ENCODE peak calls at places on chromosomes 6 and 20, in eight cellular contexts. B is dorsolateral prefrontal cortex, G is endothelial cell, U is HFFc6, Q is breast epithelium, C is NB4, K is AG04450, N is neural crest cell. L is an unnamed sample.

GRCh38 chr6:27144740-27145079 is 102.8 kb upstream of the PRSS16 start:
- DNase-seq in B (no peak), G (no peak), U (no peak), Q (no peak), C (no peak), K (no peak), N (no peak), L (no peak)

GRCh38 chr6:25454141-25454540 is 175.0 kb downstream of the CARMIL1 start:
- DNase-seq in B (no peak), G (no peak), U (peak; percentile 36), Q (no peak), C (no peak), K (no peak), N (no peak), L (no peak)

GRCh38 chr6:14117158-14118090 is at the start of gene CD83:
- DNase-seq in B (no peak), G (peak; percentile 53), U (no peak), Q (peak; percentile 33), C (peak; percentile 87), K (no peak), N (peak; percentile 28), L (peak; percentile 92)

GRCh38 chr6:91626935-91627334 is 1040.1 kb upstream of the MAP3K7 start:
- DNase-seq in B (no peak), G (no peak), U (no peak), Q (no peak), C (no peak), K (no peak), N (no peak), L (no peak)

GRCh38 chr6:137568067-137568466 is 73.9 kb upstream of the OLIG3 start:
- DNase-seq in B (no peak), G (no peak), U (no peak), Q (no peak), C (no peak), K (no peak), N (no peak), L (no peak)

GRCh38 chr6:135251964-135252429 is 70.9 kb downstream of the MYB start:
- DNase-seq in B (no peak), G (no peak), U (peak; percentile 8), Q (no peak), C (peak; percentile 28), K (no peak), N (no peak), L (no peak)

GRCh38 chr6:112065426-112065986 is 11.6 kb downstream of the CCN6 start:
- DNase-seq in B (no peak), G (no peak), U (no peak), Q (no peak), C (no peak), K (no peak), N (no peak), L (no peak)

GRCh38 chr6:163793584-163793983 is 379.1 kb downstream of the QKI start:
- DNase-seq in B (no peak), G (no peak), U (peak; percentile 66), Q (no peak), C (no peak), K (no peak), N (no peak), L (peak; percentile 18)

GRCh38 chr6:147390909-147391536 is 117.5 kb upstream of the SAMD5 start:
- DNase-seq in B (no peak), G (peak; percentile 28), U (peak; percentile 13), Q (no peak), C (peak; percentile 45), K (no peak), N (no peak), L (no peak)

DNA sequence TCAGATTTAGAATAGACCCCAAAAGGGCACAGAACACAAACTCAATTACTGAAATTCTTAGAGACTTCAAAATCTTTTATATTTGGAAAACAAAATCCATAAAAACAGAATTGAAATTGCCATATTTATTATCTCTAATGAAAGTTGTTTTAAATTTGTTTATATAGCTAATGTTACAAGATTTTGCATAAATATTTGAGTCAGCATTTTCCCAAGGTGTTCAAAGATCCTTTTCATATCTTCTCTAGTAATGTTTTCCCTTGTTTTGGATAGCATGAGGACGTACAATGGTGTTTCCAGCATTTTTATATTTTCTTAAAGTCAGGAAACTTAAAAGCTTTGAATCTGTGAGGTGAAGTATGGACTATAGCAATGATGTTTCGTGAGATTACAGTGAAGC is 235.2 kb upstream of the EPHA7 start:
- DNase-seq in B (no peak), G (no peak), U (no peak), Q (no peak), C (no peak), K (no peak), N (no peak), L (no peak)
- TF ChIP-seq CTCF in B (no peak), G (no peak), U (no peak), Q (no peak), C (no peak), K (no peak), N (no peak), L (no peak)

GRCh38 chr6:56716229-56716628 is 73.5 kb upstream of the DST start:
- DNase-seq in B (no peak), G (no peak), U (peak; percentile 55), Q (no peak), C (no peak), K (no peak), N (no peak), L (no peak)

GRCh38 chr6:56710967-56711366 is 68.3 kb upstream of the DST start:
- DNase-seq in B (no peak), G (no peak), U (no peak), Q (no peak), C (no peak), K (no peak), N (no peak), L (no peak)

GRCh38 chr6:56713285-56713684 is 70.6 kb upstream of the DST start:
- DNase-seq in B (no peak), G (no peak), U (peak; percentile 84), Q (no peak), C (no peak), K (no peak), N (no peak), L (no peak)

GRCh38 chr6:56714982-56715456 is 72.3 kb upstream of the DST start:
- DNase-seq in B (no peak), G (no peak), U (peak; percentile 88), Q (no peak), C (no peak), K (no peak), N (no peak), L (no peak)

GRCh38 chr6:56714273-56714672 is 71.6 kb upstream of the DST start:
- DNase-seq in B (no peak), G (no peak), U (peak; percentile 39), Q (no peak), C (no peak), K (no peak), N (no peak), L (no peak)
- TF ChIP-seq CTCF in B (no peak), G (no peak), U (no peak), Q (no peak), C (no peak), K (peak; percentile 15), N (peak; percentile 40), L (no peak)

GRCh38 chr6:96542702-96543101 is 20.2 kb upstream of the FHL5 start:
- DNase-seq in B (no peak), G (no peak), U (peak; percentile 5), Q (no peak), C (no peak), K (no peak), N (no peak), L (no peak)
- TF ChIP-seq CTCF in B (peak; percentile 31), G (no peak), U (peak; percentile 69), Q (no peak), C (no peak), K (peak; percentile 49), N (peak; percentile 55), L (peak; percentile 27)

DNA sequence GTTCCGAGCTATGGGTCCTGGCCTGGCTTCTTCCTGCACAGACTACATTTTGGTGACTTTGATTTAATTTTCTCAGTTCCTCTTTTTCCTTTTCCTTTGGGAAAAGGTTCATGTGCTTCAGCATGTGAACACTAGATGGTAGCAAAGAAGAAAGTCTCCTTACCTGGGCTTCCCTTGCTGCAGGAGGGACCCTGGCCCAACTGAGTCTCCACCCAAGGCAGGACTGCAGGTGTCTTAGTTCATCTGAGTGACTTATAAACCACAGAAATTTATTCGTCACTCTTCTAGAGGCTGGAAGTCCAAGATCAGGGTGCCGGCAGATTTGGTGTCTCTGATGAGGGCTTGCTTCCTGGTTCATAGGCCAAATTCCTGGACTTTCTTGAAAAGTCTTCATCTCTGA is 163.2 kb downstream of the SYCP2 start:
- DNase-seq in B (no peak), G (no peak), U (no peak), Q (no peak), C (peak; percentile 26), K (no peak), N (no peak), L (no peak)
- TF ChIP-seq CTCF in B (peak; percentile 18), G (peak; percentile 43), U (peak; percentile 36), Q (no peak), C (no peak), K (no peak), N (peak; percentile 44), L (no peak)

DNA sequence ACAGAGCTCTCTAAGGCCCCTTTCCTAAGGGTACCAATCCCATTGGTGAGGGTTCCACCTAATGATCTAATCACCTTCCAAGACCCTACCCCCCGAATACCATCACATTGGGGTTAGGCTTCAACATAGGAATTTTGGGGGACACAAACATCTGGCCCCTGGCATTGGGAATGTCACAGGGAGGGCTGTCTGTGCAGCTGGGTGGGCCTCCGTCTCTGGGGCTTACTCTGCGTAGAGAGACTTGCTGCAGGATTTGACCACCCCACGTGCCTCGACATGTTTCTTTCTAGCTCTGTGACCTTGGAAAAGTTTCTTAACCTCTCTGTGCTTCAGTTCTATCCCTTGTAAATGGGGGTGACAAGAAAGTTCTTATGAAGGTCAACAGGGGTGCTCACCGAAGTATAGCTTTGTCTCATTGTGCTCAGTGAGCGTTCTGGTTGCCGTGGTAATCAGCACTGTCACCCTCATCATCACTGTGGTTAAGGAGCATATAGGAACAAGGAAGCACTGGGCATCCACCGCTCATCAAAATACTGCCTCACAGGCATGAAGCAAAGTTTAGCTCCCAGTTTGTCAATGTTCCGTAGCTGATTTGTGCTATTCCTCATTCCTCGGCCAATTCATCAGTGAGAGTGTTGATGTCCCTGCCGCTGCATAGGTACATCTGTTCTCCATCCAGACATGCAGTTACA is 152.8 kb downstream of the SYCP2 start:
- DNase-seq in B (no peak), G (no peak), U (no peak), Q (no peak), C (no peak), K (no peak), N (no peak), L (no peak)
- TF ChIP-seq CTCF in B (no peak), G (no peak), U (no peak), Q (no peak), C (no peak), K (no peak), N (no peak), L (no peak)

DNA sequence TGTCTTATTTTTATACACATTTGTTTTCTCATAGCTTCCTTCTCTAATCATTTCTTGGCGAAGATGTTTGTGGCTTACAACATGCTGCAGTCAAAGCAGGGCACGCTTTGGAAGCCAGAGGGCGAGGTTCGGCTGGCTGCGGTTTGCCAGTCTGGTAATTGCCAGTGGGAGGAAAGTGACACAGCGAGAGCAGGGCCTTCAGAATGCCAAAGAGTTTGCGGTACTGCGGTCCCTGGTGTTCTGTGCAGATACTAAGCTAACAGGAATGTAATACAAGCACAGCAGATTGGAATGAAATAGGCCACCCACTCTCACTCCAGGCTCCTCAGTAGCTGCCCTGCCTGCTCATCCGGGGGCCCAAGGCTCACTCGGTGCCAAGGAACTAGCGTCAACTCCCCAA is 58.7 kb upstream of the TGM3 start:
- DNase-seq in B (peak; percentile 67), G (no peak), U (peak; percentile 100), Q (peak; percentile 72), C (peak; percentile 31), K (peak; percentile 67), N (no peak), L (no peak)
- TF ChIP-seq CTCF in B (peak; percentile 21), G (no peak), U (peak; percentile 78), Q (no peak), C (peak; percentile 5), K (no peak), N (no peak), L (no peak)

L was measured in GM10248.